ENCODE peak calls at places on chromosomes 5 and 9, in six cellular contexts. One of them, this sample, is unnamed.

GRCh38 chr9:124559871-124560270 is 52.7 kb upstream of the NR5A1 start:
- DNase-seq in iris pigment epithelial cell: peak
- DNase-seq in psoas muscle: no peak
- DNase-seq in hypothalamus: no peak
- DNase-seq in CD8-positive, alpha-beta T cell: no peak
- DNase-seq in lung: no peak
- DNase-seq in this sample: peak

GRCh38 chr5:180631549-180632392 is 17.6 kb downstream of the FLT4 start:
- DNase-seq in iris pigment epithelial cell: no peak
- DNase-seq in psoas muscle: peak
- DNase-seq in hypothalamus: no peak
- DNase-seq in CD8-positive, alpha-beta T cell: no peak
- DNase-seq in lung: no peak
- DNase-seq in this sample: no peak

GRCh38 chr9:137968235-137968634 is 90.7 kb downstream of the CACNA1B start:
- DNase-seq in iris pigment epithelial cell: no peak
- DNase-seq in psoas muscle: no peak
- DNase-seq in hypothalamus: no peak
- DNase-seq in CD8-positive, alpha-beta T cell: no peak
- DNase-seq in lung: no peak
- DNase-seq in this sample: no peak

GRCh38 chr9:133063500-133064231 is 1.9 kb downstream of the CEL start:
- DNase-seq in iris pigment epithelial cell: no peak
- DNase-seq in psoas muscle: no peak
- DNase-seq in hypothalamus: no peak
- DNase-seq in CD8-positive, alpha-beta T cell: no peak
- DNase-seq in lung: no peak
- DNase-seq in this sample: no peak

GRCh38 chr9:16521868-16522381 is 348.5 kb downstream of the BNC2 start:
- DNase-seq in iris pigment epithelial cell: peak
- DNase-seq in psoas muscle: peak
- DNase-seq in hypothalamus: no peak
- DNase-seq in CD8-positive, alpha-beta T cell: no peak
- DNase-seq in lung: peak
- DNase-seq in this sample: peak

GRCh38 chr5:114362197-114362976 is 517 bp downstream of the KCNN2 start:
- DNase-seq in iris pigment epithelial cell: peak
- DNase-seq in psoas muscle: no peak
- DNase-seq in hypothalamus: peak
- DNase-seq in CD8-positive, alpha-beta T cell: no peak
- DNase-seq in lung: no peak
- DNase-seq in this sample: peak

GRCh38 chr5:119360905-119361605 is 5.2 kb downstream of the TNFAIP8 start:
- DNase-seq in iris pigment epithelial cell: peak
- DNase-seq in psoas muscle: no peak
- DNase-seq in hypothalamus: no peak
- DNase-seq in CD8-positive, alpha-beta T cell: no peak
- DNase-seq in lung: no peak
- DNase-seq in this sample: peak

GRCh38 chr5:107381189-107381856 is 289.4 kb downstream of the EFNA5 start:
- DNase-seq in iris pigment epithelial cell: peak
- DNase-seq in psoas muscle: peak
- DNase-seq in hypothalamus: no peak
- DNase-seq in CD8-positive, alpha-beta T cell: no peak
- DNase-seq in lung: no peak
- DNase-seq in this sample: peak

GRCh38 chr9:83062653-83063527 is at the start of gene RASEF:
- DNase-seq in iris pigment epithelial cell: peak
- DNase-seq in psoas muscle: no peak
- DNase-seq in hypothalamus: no peak
- DNase-seq in CD8-positive, alpha-beta T cell: no peak
- DNase-seq in lung: peak
- DNase-seq in this sample: no peak

This sample was measured in IMR-90.